ENCODE peak calls at places on chromosome 9, in ten cellular contexts. O is mesothelial cell of epicardium, P is NCI-H1417, G is GM13977, S is IMR-90, M is NCI-H1092 treated with DMSO at 0.1 percent for 48 hours, V is GDM1, I is epithelial cell of proximal tubule, N is SW 1271, F is brain pericyte. Y is an unnamed sample.

GRCh38 chr9:21559402-21560280 is 77.5 kb upstream of the IFNE start:
- DNase-seq in F (no peak), P (peak; percentile 23), I (no peak), S (peak; percentile 55), G (peak; percentile 60), M (no peak), V (no peak), O (peak; percentile 80), N (no peak), Y (peak; percentile 38)

GRCh38 chr9:6413365-6414263 is 615 bp downstream of the UHRF2 start:
- DNase-seq in P (peak; percentile 24), G (peak; percentile 33), S (no peak), V (peak; percentile 4), I (no peak), F (no peak), N (no peak), M (peak; percentile 83), O (peak; percentile 59), Y (peak; percentile 15)

GRCh38 chr9:92740015-92740408 is 24.6 kb downstream of the BICD2 start:
- DNase-seq in G (no peak), O (no peak), S (peak; percentile 55), I (no peak), F (no peak), V (no peak), M (no peak), P (no peak), N (no peak), Y (no peak)

GRCh38 chr9:106657951-106658350 is 205.0 kb upstream of the ZNF462 start:
- DNase-seq in P (no peak), S (no peak), I (no peak), F (no peak), M (no peak), G (no peak), V (peak; percentile 55), O (no peak), N (no peak), Y (no peak)

GRCh38 chr9:84368593-84368992 is 28.0 kb upstream of the SLC28A3 start:
- DNase-seq in F (no peak), M (no peak), O (no peak), S (no peak), N (no peak), V (no peak), G (no peak), P (no peak), I (no peak), Y (no peak)

GRCh38 chr9:117718085-117718484 is 13.9 kb downstream of the TLR4 start:
- DNase-seq in P (no peak), F (no peak), O (no peak), V (peak; percentile 13), G (peak; percentile 7), I (no peak), S (no peak), N (no peak), M (no peak), Y (no peak)

GRCh38 chr9:15622596-15622995 is 69.8 kb downstream of the CCDC171 start:
- DNase-seq in F (no peak), V (no peak), G (no peak), O (no peak), M (peak; percentile 9), P (no peak), I (no peak), N (no peak), S (peak; percentile 46), Y (no peak)

GRCh38 chr9:89463986-89464901 is 33.7 kb downstream of the SEMA4D start:
- DNase-seq in V (peak; percentile 50), N (no peak), G (peak; percentile 80), I (no peak), S (no peak), F (no peak), O (no peak), P (no peak), M (no peak), Y (peak; percentile 84)

GRCh38 chr9:17063535-17064135 is 71.2 kb upstream of the CNTLN start:
- DNase-seq in V (peak; percentile 47), S (peak; percentile 64), I (no peak), M (peak; percentile 91), G (peak; percentile 27), N (peak; percentile 4), F (peak; percentile 20), P (peak; percentile 48), O (no peak), Y (no peak)

GRCh38 chr9:36940881-36941280 is 93.2 kb downstream of the PAX5 start:
- DNase-seq in G (no peak), P (no peak), V (no peak), I (no peak), M (no peak), O (no peak), S (no peak), N (no peak), F (no peak), Y (no peak)

GRCh38 chr9:123807241-123807640 is 122.7 kb downstream of the DENND1A start:
- DNase-seq in G (no peak), P (no peak), S (no peak), O (no peak), I (no peak), V (no peak), N (no peak), F (no peak), M (no peak), Y (no peak)

GRCh38 chr9:96232539-96233241 is 69.3 kb downstream of the HSD17B3 start:
- DNase-seq in F (peak; percentile 27), N (peak; percentile 60), V (no peak), M (peak; percentile 66), I (no peak), G (peak; percentile 69), P (peak; percentile 4), S (peak; percentile 56), O (peak; percentile 47), Y (no peak)

GRCh38 chr9:10339152-10339551 is 273.6 kb downstream of the PTPRD start:
- DNase-seq in V (no peak), S (no peak), O (no peak), F (no peak), I (no peak), N (no peak), G (no peak), M (no peak), P (no peak), Y (no peak)

GRCh38 chr9:36928670-36929349 is 105.3 kb downstream of the PAX5 start:
- DNase-seq in G (peak; percentile 60), P (no peak), N (peak; percentile 31), F (no peak), O (no peak), V (peak; percentile 51), S (peak; percentile 25), M (no peak), I (peak; percentile 35), Y (no peak)

GRCh38 chr9:95515272-95516113 is 1.3 kb downstream of the PTCH1 start:
- DNase-seq in M (peak; percentile 75), I (no peak), V (no peak), O (peak; percentile 51), N (no peak), P (peak; percentile 16), F (no peak), G (peak; percentile 45), S (no peak), Y (peak; percentile 20)

GRCh38 chr9:131394464-131395026 is 659 bp downstream of the PRRC2B start:
- DNase-seq in G (peak; percentile 68), S (no peak), P (no peak), N (no peak), F (no peak), O (peak; percentile 73), V (no peak), M (no peak), I (no peak), Y (peak; percentile 38)

GRCh38 chr9:130295945-130296782 is 30.6 kb downstream of the HMCN2 start:
- DNase-seq in N (no peak), S (no peak), O (no peak), M (no peak), V (no peak), I (no peak), P (no peak), G (no peak), F (no peak), Y (no peak)

GRCh38 chr9:76926846-76927245 is 20.9 kb upstream of the PRUNE2 start:
- DNase-seq in N (no peak), S (no peak), M (no peak), I (no peak), P (no peak), O (no peak), G (no peak), V (no peak), F (no peak), Y (no peak)

GRCh38 chr9:114373960-114374730 is 13.6 kb downstream of the AKNA start:
- DNase-seq in G (no peak), F (no peak), V (no peak), I (no peak), O (no peak), P (no peak), N (no peak), S (no peak), M (no peak), Y (no peak)

GRCh38 chr9:5518061-5518936 is 8.0 kb downstream of the PDCD1LG2 start:
- DNase-seq in M (no peak), G (peak; percentile 54), V (no peak), S (no peak), F (no peak), I (no peak), N (no peak), P (no peak), O (no peak), Y (no peak)

GRCh38 chr9:12708562-12709298 is 15.5 kb downstream of the TYRP1 start:
- DNase-seq in V (no peak), I (peak; percentile 79), S (peak; percentile 71), N (peak; percentile 18), O (no peak), G (no peak), F (no peak), P (no peak), M (no peak), Y (no peak)

GRCh38 chr9:21965401-21965951 is 28.7 kb downstream of the CDKN2A start:
- DNase-seq in P (no peak), N (no peak), O (peak; percentile 74), V (no peak), S (peak; percentile 77), I (no peak), M (no peak), F (no peak), G (peak; percentile 80), Y (no peak)

GRCh38 chr9:112487008-112487798 is 576 bp downstream of the KIAA1958 start:
- DNase-seq in S (peak; percentile 36), P (peak; percentile 56), N (peak; percentile 61), I (no peak), G (peak; percentile 79), V (no peak), F (no peak), M (peak; percentile 39), O (peak; percentile 66), Y (peak; percentile 36)

GRCh38 chr9:12722131-12722530 is 28.9 kb downstream of the TYRP1 start:
- DNase-seq in P (peak; percentile 68), O (no peak), I (no peak), N (no peak), V (no peak), G (no peak), M (no peak), F (no peak), S (no peak), Y (no peak)

GRCh38 chr9:137021979-137022619 is 5.9 kb downstream of the ABCA2 start:
- DNase-seq in S (peak; percentile 68), N (peak; percentile 74), G (peak; percentile 78), V (peak; percentile 59), P (peak; percentile 51), F (no peak), I (no peak), M (no peak), O (no peak), Y (peak; percentile 56)

GRCh38 chr9:135341612-135342169 is 137.9 kb upstream of the PPP1R26 start:
- DNase-seq in G (no peak), N (no peak), M (no peak), O (no peak), V (no peak), P (no peak), F (no peak), I (no peak), S (no peak), Y (peak; percentile 3)

GRCh38 chr9:113417370-113417769 is 6.8 kb downstream of the C9orf43 start:
- DNase-seq in P (no peak), M (no peak), I (no peak), O (no peak), V (no peak), F (no peak), S (no peak), N (no peak), G (no peak), Y (no peak)

GRCh38 chr9:133754187-133754586 is 16.0 kb upstream of the SARDH start:
- DNase-seq in F (no peak), S (no peak), P (no peak), O (no peak), G (no peak), N (no peak), I (no peak), M (no peak), V (no peak), Y (no peak)

Y was measured in activated gamma-delta T cell treated with Interleukin-2 at 50 U/mL for 16 hours.